ENCODE peak calls at places on chromosomes 6 and 20, in ten cellular contexts. Q, O, I, M, L, K, N, C, B and P are unnamed samples. For H3K4me1, the result is how much of the 10 kb centered on the place peaks cover.

GRCh38 chr20:52420805-52421204 is 229.2 kb upstream of the ZFP64 start:
- DNase-seq in K (no peak), Q (no peak), C (peak), M (no peak), I (no peak), O (no peak), B (no peak), N (no peak), L (no peak), P (no peak)

GRCh38 chr20:23147964-23148720 is 62.0 kb upstream of the CD93 start:
- DNase-seq in M (no peak), Q (no peak), I (no peak), O (no peak), K (no peak), L (peak), C (peak), N (no peak), B (no peak), P (peak)

GRCh38 chr6:3808759-3809514 is 40.2 kb upstream of the FAM50B start:
- DNase-seq in O (peak), Q (no peak), I (no peak), C (peak), M (no peak), L (peak), K (no peak), B (no peak), N (peak), P (no peak)

GRCh38 chr20:24694157-24694726 is 224.8 kb downstream of the SYNDIG1 start:
- DNase-seq in I (peak), C (no peak), O (no peak), L (no peak), Q (no peak), K (no peak), M (no peak), B (no peak), N (no peak), P (no peak)

GRCh38 chr6:140051521-140052455 is 677.3 kb upstream of the CITED2 start:
- DNase-seq in O (no peak), Q (no peak), I (no peak), B (no peak), L (peak), C (peak), N (no peak), M (no peak), K (no peak), P (no peak)

GRCh38 chr6:28817808-28818145 is 106.0 kb downstream of the TRIM27 start:
- DNase-seq in L (no peak), B (no peak), N (no peak), O (no peak), Q (no peak), C (no peak), K (no peak), M (no peak), I (no peak), P (no peak)

GRCh38 chr6:39801456-39802251 is 9.5 kb downstream of the DAAM2 start:
- DNase-seq in M (no peak), Q (no peak), B (peak), N (no peak), O (no peak), L (no peak), I (no peak), K (no peak), C (peak), P (no peak)

GRCh38 chr20:621115-621756 is 11.1 kb upstream of the TCF15 start:
- DNase-seq in Q (no peak), I (no peak), O (no peak), N (no peak), L (no peak), M (no peak), K (no peak), B (no peak), C (no peak), P (no peak)

GRCh38 chr6:28940294-28940858 is 16.6 kb upstream of the TRIM27 start:
- DNase-seq in I (peak), N (no peak), O (peak), B (peak), C (no peak), Q (no peak), L (no peak), M (peak), K (no peak), P (peak)

GRCh38 chr6:55636406-55637102 is 57.6 kb upstream of the HMGCLL1 start:
- DNase-seq in I (no peak), B (no peak), M (no peak), O (no peak), Q (no peak), L (peak), C (peak), K (no peak), N (no peak), P (no peak)

GRCh38 chr20:10371467-10371866 is 62.6 kb downstream of the MKKS start:
- DNase-seq in M (no peak), K (no peak), N (no peak), I (no peak), L (no peak), Q (no peak), O (no peak), C (no peak), B (no peak), P (no peak)

GRCh38 chr6:51514396-51515051 is 572.9 kb downstream of the PKHD1 start:
- DNase-seq in M (no peak), B (no peak), Q (no peak), N (no peak), C (no peak), K (no peak), I (no peak), L (no peak), O (no peak), P (no peak)

GRCh38 chr6:157609556-157609955 is 213.5 kb upstream of the SNX9 start:
- DNase-seq in B (no peak), M (no peak), Q (no peak), I (no peak), C (no peak), L (no peak), K (no peak), O (no peak), N (no peak), P (no peak)

GRCh38 chr6:42239333-42239732 is 21.7 kb upstream of the MRPS10 start:
- DNase-seq in M (no peak), N (no peak), Q (no peak), C (no peak), I (no peak), K (no peak), B (no peak), L (no peak), O (no peak), P (no peak)

GRCh38 chr6:130276507-130276906 is 53.8 kb upstream of the SAMD3 start:
- DNase-seq in N (no peak), L (no peak), Q (no peak), K (no peak), M (no peak), B (no peak), O (no peak), C (no peak), I (no peak), P (no peak)

GRCh38 chr6:87029711-87030314 is 65.1 kb downstream of the CGA start:
- DNase-seq in L (peak), K (peak), M (no peak), I (no peak), Q (no peak), N (no peak), B (no peak), O (no peak), C (peak), P (no peak)

GRCh38 chr6:43268782-43269272 is 25.5 kb downstream of the TTBK1 start:
- DNase-seq in I (no peak), O (no peak), M (peak), C (no peak), B (no peak), Q (no peak), N (no peak), L (no peak), K (no peak), P (no peak)

GRCh38 chr20:35134900-35135299 is 12.2 kb downstream of the EDEM2 start:
- DNase-seq in M (no peak), N (no peak), I (no peak), C (no peak), L (no peak), B (no peak), O (no peak), K (no peak), Q (no peak), P (no peak)

GRCh38 chr20:41643504-41643938 is 25.3 kb upstream of the CHD6 start:
- DNase-seq in K (no peak), L (peak), Q (no peak), C (peak), B (no peak), N (no peak), I (no peak), M (peak), O (peak), P (no peak)

GRCh38 chr6:16656451-16656850 is 104.8 kb downstream of the ATXN1 start:
- DNase-seq in O (no peak), N (no peak), I (no peak), M (no peak), Q (no peak), C (no peak), K (no peak), B (no peak), L (no peak), P (no peak)

GRCh38 chr6:16660157-16660497 is 101.1 kb downstream of the ATXN1 start:
- DNase-seq in O (no peak), C (no peak), L (no peak), M (no peak), K (no peak), Q (no peak), I (no peak), B (no peak), N (no peak), P (no peak)

GRCh38 chr6:16657768-16658167 is 103.5 kb downstream of the ATXN1 start:
- DNase-seq in B (no peak), L (no peak), N (no peak), C (no peak), Q (no peak), O (no peak), M (no peak), I (no peak), K (peak), P (no peak)

GRCh38 chr6:16659471-16660156 is 101.6 kb downstream of the ATXN1 start:
- DNase-seq in B (no peak), O (no peak), K (no peak), Q (no peak), M (no peak), N (no peak), I (no peak), L (no peak), C (peak), P (no peak)

GRCh38 chr6:16658661-16659060 is 102.6 kb downstream of the ATXN1 start:
- DNase-seq in Q (no peak), I (no peak), C (no peak), K (no peak), B (no peak), L (no peak), N (no peak), M (no peak), O (no peak), P (no peak)
- H3K4me1 ChIP-seq in Q (half or more), I (half or more), C (under half), K (half or more), B (under half), L (under half), N (under half), M (under half), O (under half), P (under half)

GRCh38 chr20:6730929-6731328 is 36.6 kb upstream of the BMP2 start:
- DNase-seq in N (no peak), I (no peak), O (no peak), L (no peak), B (no peak), C (no peak), K (no peak), Q (no peak), M (no peak), P (no peak)

GRCh38 chr20:6733965-6734364 is 33.5 kb upstream of the BMP2 start:
- DNase-seq in K (no peak), Q (no peak), O (no peak), I (no peak), C (no peak), L (no peak), B (no peak), N (no peak), M (no peak), P (no peak)

GRCh38 chr20:6735913-6736845 is 31.3 kb upstream of the BMP2 start:
- DNase-seq in B (no peak), O (peak), Q (no peak), I (no peak), K (no peak), N (no peak), M (no peak), C (peak), L (peak), P (no peak)

GRCh38 chr20:6731951-6732580 is 35.4 kb upstream of the BMP2 start:
- DNase-seq in O (peak), M (no peak), B (no peak), L (no peak), K (no peak), N (peak), Q (no peak), I (no peak), C (no peak), P (no peak)
- H3K4me3 ChIP-seq in O (no peak), M (no peak), B (no peak), L (no peak), K (no peak), N (no peak), Q (no peak), I (no peak), C (no peak), P (no peak)

GRCh38 chr20:53599039-53599362 is 5.4 kb upstream of the ZNF217 start:
- DNase-seq in N (no peak), L (no peak), O (no peak), B (peak), C (no peak), I (no peak), Q (no peak), K (no peak), M (no peak), P (no peak)
- H3K4me1 ChIP-seq in N (under half), L (under half), O (under half), B (under half), C (under half), I (half or more), Q (under half), K (under half), M (under half), P (under half)

DNA sequence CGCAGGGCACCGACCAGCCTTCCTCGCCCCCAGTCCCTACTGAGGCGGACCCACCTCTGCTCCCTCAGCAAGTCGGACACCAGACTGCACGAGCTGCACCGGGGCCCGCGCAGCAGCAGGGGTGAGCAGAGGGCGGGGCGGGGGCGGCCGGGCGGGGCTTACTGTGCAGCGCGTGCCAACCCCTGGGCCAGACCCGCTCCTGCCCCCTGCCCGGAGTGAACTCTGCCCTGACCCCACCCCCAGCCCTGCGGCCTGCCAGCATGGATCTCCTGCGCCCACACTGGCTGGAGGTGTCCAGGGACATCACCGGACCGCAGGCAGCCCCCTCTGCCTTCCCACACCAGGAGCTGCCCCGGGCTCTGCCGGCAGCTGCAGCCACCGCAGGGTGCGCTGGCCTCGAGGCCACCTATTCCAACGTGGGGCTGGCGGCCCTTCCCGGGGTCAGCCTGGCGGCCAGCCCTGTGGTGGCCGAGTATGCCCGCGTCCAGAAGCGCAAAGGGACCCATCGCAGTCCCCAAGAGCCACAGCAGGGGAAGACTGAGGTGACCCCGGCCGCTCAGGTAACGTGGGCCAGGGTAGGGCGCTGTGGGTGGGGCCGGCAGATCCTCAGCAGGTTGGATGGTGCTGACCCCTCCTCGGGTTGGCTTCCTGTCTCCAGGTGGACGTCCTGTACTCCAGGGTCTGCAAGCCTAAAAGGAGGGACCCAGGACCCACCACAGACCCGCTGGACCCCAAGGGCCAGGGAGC is 1.5 kb upstream of the SLC2A4RG start:
- DNase-seq in Q (peak), O (no peak), B (no peak), C (no peak), I (peak), K (peak), L (no peak), M (peak), N (no peak), P (peak)
- H3K4me3 ChIP-seq in Q (peak), O (no peak), B (peak), C (peak), I (peak), K (no peak), L (no peak), M (no peak), N (peak), P (peak)